ENCODE peak calls at places on chromosome 17, in five cellular contexts. One of them, this sample, is unnamed.

GRCh38 chr17:40551091-40551873 is 14.0 kb downstream of the CCR7 start:
- DNase-seq in DND-41: peak
- DNase-seq in retinal pigment epithelial cell: no peak
- DNase-seq in NB4: peak
- DNase-seq in foreskin fibroblast: peak
- DNase-seq in this sample: peak

GRCh38 chr17:31561469-31562412 is 170.3 kb downstream of the RAB11FIP4 start:
- DNase-seq in retinal pigment epithelial cell: no peak
- DNase-seq in NB4: peak
- DNase-seq in DND-41: no peak
- DNase-seq in foreskin fibroblast: peak
- DNase-seq in this sample: no peak

GRCh38 chr17:33057564-33057963 is 65.9 kb downstream of the SPACA3 start:
- DNase-seq in retinal pigment epithelial cell: no peak
- DNase-seq in DND-41: no peak
- DNase-seq in foreskin fibroblast: no peak
- DNase-seq in NB4: no peak
- DNase-seq in this sample: no peak

GRCh38 chr17:80008383-80008840 is 27.3 kb downstream of the TBC1D16 start:
- DNase-seq in NB4: peak
- DNase-seq in retinal pigment epithelial cell: no peak
- DNase-seq in foreskin fibroblast: peak
- DNase-seq in DND-41: peak
- DNase-seq in this sample: no peak

GRCh38 chr17:37422971-37423625 is 16.4 kb downstream of the TADA2A start:
- DNase-seq in retinal pigment epithelial cell: no peak
- DNase-seq in foreskin fibroblast: no peak
- DNase-seq in DND-41: no peak
- DNase-seq in NB4: no peak
- DNase-seq in this sample: no peak

GRCh38 chr17:76517638-76518038 is 16.4 kb upstream of the RHBDF2 start:
- DNase-seq in foreskin fibroblast: no peak
- DNase-seq in DND-41: no peak
- DNase-seq in retinal pigment epithelial cell: no peak
- DNase-seq in NB4: no peak
- DNase-seq in this sample: no peak

GRCh38 chr17:1029196-1029911 is 32.4 kb downstream of the TIMM22 start:
- DNase-seq in foreskin fibroblast: peak
- DNase-seq in NB4: no peak
- DNase-seq in DND-41: no peak
- DNase-seq in retinal pigment epithelial cell: peak
- DNase-seq in this sample: peak

GRCh38 chr17:79645022-79645776 is 34.3 kb upstream of the RBFOX3 start:
- DNase-seq in DND-41: no peak
- DNase-seq in NB4: no peak
- DNase-seq in foreskin fibroblast: no peak
- DNase-seq in retinal pigment epithelial cell: no peak
- DNase-seq in this sample: no peak

GRCh38 chr17:65583921-65584603 is 22.6 kb upstream of the AXIN2 start:
- DNase-seq in NB4: no peak
- DNase-seq in DND-41: no peak
- DNase-seq in foreskin fibroblast: no peak
- DNase-seq in retinal pigment epithelial cell: no peak
- DNase-seq in this sample: no peak

GRCh38 chr17:27216836-27217235 is 77.1 kb upstream of the WSB1 start:
- DNase-seq in foreskin fibroblast: no peak
- DNase-seq in retinal pigment epithelial cell: no peak
- DNase-seq in NB4: peak
- DNase-seq in DND-41: no peak
- DNase-seq in this sample: no peak

GRCh38 chr17:77019955-77020379 is 120.8 kb upstream of the SEC14L1 start:
- DNase-seq in retinal pigment epithelial cell: peak
- DNase-seq in NB4: peak
- DNase-seq in DND-41: no peak
- DNase-seq in foreskin fibroblast: peak
- DNase-seq in this sample: no peak

GRCh38 chr17:1978396-1978962 is 46.7 kb downstream of the RTN4RL1 start:
- DNase-seq in retinal pigment epithelial cell: no peak
- DNase-seq in foreskin fibroblast: no peak
- DNase-seq in NB4: no peak
- DNase-seq in DND-41: no peak
- DNase-seq in this sample: no peak

GRCh38 chr17:40190197-40191021 is 13.1 kb downstream of the RAPGEFL1 start:
- DNase-seq in foreskin fibroblast: peak
- DNase-seq in DND-41: no peak
- DNase-seq in retinal pigment epithelial cell: no peak
- DNase-seq in NB4: peak
- DNase-seq in this sample: no peak

GRCh38 chr17:77609553-77610517 is 348.7 kb upstream of the TNRC6C start:
- DNase-seq in NB4: peak
- DNase-seq in foreskin fibroblast: peak
- DNase-seq in retinal pigment epithelial cell: no peak
- DNase-seq in DND-41: peak
- DNase-seq in this sample: no peak

GRCh38 chr17:16075949-16076348 is 76.3 kb downstream of the TTC19 start:
- DNase-seq in retinal pigment epithelial cell: no peak
- DNase-seq in foreskin fibroblast: no peak
- DNase-seq in NB4: no peak
- DNase-seq in DND-41: no peak
- DNase-seq in this sample: no peak

GRCh38 chr17:39628655-39629493 is 2.1 kb downstream of the PPP1R1B start:
- DNase-seq in foreskin fibroblast: no peak
- DNase-seq in retinal pigment epithelial cell: no peak
- DNase-seq in DND-41: no peak
- DNase-seq in NB4: no peak
- DNase-seq in this sample: no peak

GRCh38 chr17:77829871-77830799 is 128.4 kb upstream of the TNRC6C start:
- DNase-seq in DND-41: no peak
- DNase-seq in foreskin fibroblast: peak
- DNase-seq in NB4: peak
- DNase-seq in retinal pigment epithelial cell: no peak
- DNase-seq in this sample: no peak

GRCh38 chr17:78252111-78252634 is 20.7 kb downstream of the TMEM235 start:
- DNase-seq in retinal pigment epithelial cell: no peak
- DNase-seq in NB4: no peak
- DNase-seq in DND-41: peak
- DNase-seq in foreskin fibroblast: no peak
- DNase-seq in this sample: no peak

GRCh38 chr17:36527851-36528250 is 6.8 kb downstream of the MYO19 start:
- DNase-seq in DND-41: peak
- DNase-seq in retinal pigment epithelial cell: no peak
- DNase-seq in foreskin fibroblast: no peak
- DNase-seq in NB4: no peak
- DNase-seq in this sample: no peak

GRCh38 chr17:80252871-80253270 is 7.8 kb upstream of the RNF213 start:
- DNase-seq in foreskin fibroblast: peak
- DNase-seq in DND-41: peak
- DNase-seq in NB4: peak
- DNase-seq in retinal pigment epithelial cell: no peak
- DNase-seq in this sample: no peak

GRCh38 chr17:37642706-37643105 is 540 bp downstream of the DDX52 start:
- DNase-seq in retinal pigment epithelial cell: no peak
- DNase-seq in foreskin fibroblast: peak
- DNase-seq in NB4: peak
- DNase-seq in DND-41: no peak
- DNase-seq in this sample: no peak

GRCh38 chr17:66044083-66044482 is 147.8 kb downstream of the CEP112 start:
- DNase-seq in NB4: no peak
- DNase-seq in retinal pigment epithelial cell: no peak
- DNase-seq in DND-41: no peak
- DNase-seq in foreskin fibroblast: no peak
- DNase-seq in this sample: no peak

GRCh38 chr17:14427914-14428639 is 127.2 kb downstream of the HS3ST3B1 start:
- DNase-seq in foreskin fibroblast: no peak
- DNase-seq in DND-41: peak
- DNase-seq in NB4: peak
- DNase-seq in retinal pigment epithelial cell: no peak
- DNase-seq in this sample: no peak

GRCh38 chr17:75400326-75400939 is 5.0 kb downstream of the GRB2 start:
- DNase-seq in DND-41: no peak
- DNase-seq in retinal pigment epithelial cell: no peak
- DNase-seq in foreskin fibroblast: no peak
- DNase-seq in NB4: no peak
- DNase-seq in this sample: no peak

GRCh38 chr17:15456972-15457722 is 10.3 kb downstream of the CDRT4 start:
- DNase-seq in NB4: no peak
- DNase-seq in retinal pigment epithelial cell: peak
- DNase-seq in foreskin fibroblast: peak
- DNase-seq in DND-41: peak
- DNase-seq in this sample: peak

GRCh38 chr17:40291311-40291710 is 3.6 kb downstream of the CDC6 start:
- DNase-seq in DND-41: no peak
- DNase-seq in foreskin fibroblast: no peak
- DNase-seq in NB4: no peak
- DNase-seq in retinal pigment epithelial cell: no peak
- DNase-seq in this sample: no peak

GRCh38 chr17:74474043-74474792 is 7.8 kb downstream of the CD300A start:
- DNase-seq in DND-41: peak
- DNase-seq in NB4: no peak
- DNase-seq in retinal pigment epithelial cell: no peak
- DNase-seq in foreskin fibroblast: no peak
- DNase-seq in this sample: no peak

GRCh38 chr17:80622170-80622466 is 77.5 kb downstream of the RPTOR start:
- DNase-seq in foreskin fibroblast: no peak
- DNase-seq in retinal pigment epithelial cell: no peak
- DNase-seq in DND-41: peak
- DNase-seq in NB4: no peak
- DNase-seq in this sample: no peak

GRCh38 chr17:3744032-3744431 is 20.3 kb downstream of the HASPIN start:
- DNase-seq in NB4: no peak
- DNase-seq in foreskin fibroblast: peak
- DNase-seq in DND-41: no peak
- DNase-seq in retinal pigment epithelial cell: no peak
- DNase-seq in this sample: no peak

GRCh38 chr17:21046215-21046614 is 3.4 kb upstream of the USP22 start:
- DNase-seq in NB4: no peak
- DNase-seq in DND-41: no peak
- DNase-seq in retinal pigment epithelial cell: no peak
- DNase-seq in foreskin fibroblast: no peak
- DNase-seq in this sample: no peak

GRCh38 chr17:21044971-21045370 is 2.2 kb upstream of the USP22 start:
- DNase-seq in NB4: no peak
- DNase-seq in retinal pigment epithelial cell: no peak
- DNase-seq in foreskin fibroblast: no peak
- DNase-seq in DND-41: no peak
- DNase-seq in this sample: no peak

GRCh38 chr17:21041753-21042433 is 918 bp downstream of the USP22 start:
- DNase-seq in foreskin fibroblast: peak
- DNase-seq in retinal pigment epithelial cell: no peak
- DNase-seq in DND-41: peak
- DNase-seq in NB4: peak
- DNase-seq in this sample: no peak

GRCh38 chr17:21042434-21043295 is at the start of gene USP22:
- DNase-seq in foreskin fibroblast: no peak
- DNase-seq in NB4: no peak
- DNase-seq in retinal pigment epithelial cell: no peak
- DNase-seq in DND-41: no peak
- DNase-seq in this sample: no peak

DNA sequence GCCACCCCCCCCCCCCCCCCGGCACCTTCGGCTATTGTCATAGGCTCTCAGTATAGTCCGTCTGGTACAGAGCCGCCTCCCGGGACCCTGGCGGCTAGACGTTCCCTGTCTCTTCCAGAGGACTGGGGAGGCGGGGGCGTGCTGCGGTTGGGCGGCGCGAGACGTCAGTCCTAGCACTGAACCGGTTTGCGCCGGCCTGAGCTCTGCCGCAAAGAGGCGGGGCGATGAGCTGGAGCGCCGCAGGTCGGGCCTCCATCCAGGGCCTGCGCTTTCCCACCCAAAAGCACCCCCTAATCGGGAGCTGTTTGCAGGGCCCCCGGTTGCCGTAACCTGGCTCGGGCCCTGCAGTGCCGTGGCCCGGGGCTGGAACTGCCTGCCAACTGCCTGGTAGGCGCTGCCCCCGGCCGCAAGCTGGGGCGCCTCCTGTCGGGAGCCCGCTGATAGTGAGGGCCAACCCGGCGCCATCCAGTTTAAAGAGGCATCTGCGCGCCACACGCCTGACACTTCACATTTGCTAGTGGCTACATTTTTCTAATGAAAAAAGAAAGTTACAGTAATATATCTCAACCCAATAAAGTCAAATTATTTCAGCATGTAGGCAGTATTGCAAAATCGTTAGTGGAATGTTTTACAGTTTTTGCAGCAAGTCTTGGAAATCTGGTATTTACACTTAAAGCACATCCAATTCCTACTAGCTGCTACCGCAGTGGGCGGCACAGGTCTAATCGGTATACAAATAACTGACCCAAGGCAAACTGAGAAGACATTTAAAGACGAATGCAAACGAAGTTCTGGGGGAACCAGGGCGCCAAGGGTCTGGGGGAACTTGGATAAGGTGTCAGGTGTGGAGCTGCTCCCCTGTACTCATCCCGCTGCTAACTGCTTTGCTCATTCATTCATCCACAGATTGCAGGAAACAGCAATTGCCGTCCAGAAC is 753 bp upstream of the USP22 start:
- DNase-seq in foreskin fibroblast: peak
- DNase-seq in DND-41: peak
- DNase-seq in retinal pigment epithelial cell: peak
- DNase-seq in NB4: peak
- DNase-seq in this sample: peak
- TF ChIP-seq CTCF in foreskin fibroblast: peak
- TF ChIP-seq CTCF in DND-41: peak
- TF ChIP-seq CTCF in retinal pigment epithelial cell: peak
- TF ChIP-seq CTCF in NB4: peak
- TF ChIP-seq CTCF in this sample: peak

GRCh38 chr17:50161911-50162288 is 3.9 kb upstream of the SGCA start:
- DNase-seq in retinal pigment epithelial cell: no peak
- DNase-seq in foreskin fibroblast: no peak
- DNase-seq in NB4: no peak
- DNase-seq in DND-41: no peak
- DNase-seq in this sample: no peak
- H3K4me3 ChIP-seq in retinal pigment epithelial cell: peak
- H3K4me3 ChIP-seq in foreskin fibroblast: peak
- H3K4me3 ChIP-seq in NB4: no peak
- H3K4me3 ChIP-seq in DND-41: peak
- H3K4me3 ChIP-seq in this sample: no peak

DNA sequence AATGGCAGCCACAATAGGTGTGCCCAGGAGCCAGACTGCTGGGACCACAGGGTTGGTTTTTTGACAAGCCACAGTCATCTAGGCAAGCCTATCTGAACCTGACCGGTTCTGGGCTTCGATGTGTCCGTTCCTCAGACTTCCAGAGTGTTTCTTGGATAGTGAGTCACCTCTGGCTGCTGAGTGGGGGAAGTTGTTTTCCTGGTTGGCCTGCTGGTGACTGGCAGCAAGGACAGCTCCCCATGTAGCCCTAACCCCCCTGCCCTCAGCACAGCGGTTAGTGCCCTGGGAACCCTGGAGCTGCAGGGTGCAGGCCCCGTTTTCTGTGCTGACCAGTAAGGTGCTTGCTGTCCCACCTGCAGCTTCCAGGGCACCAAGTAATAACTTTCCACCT is 65.5 kb downstream of the PLD6 start:
- DNase-seq in DND-41: no peak
- DNase-seq in retinal pigment epithelial cell: peak
- DNase-seq in foreskin fibroblast: peak
- DNase-seq in NB4: no peak
- DNase-seq in this sample: no peak
- TF ChIP-seq CTCF in DND-41: no peak
- TF ChIP-seq CTCF in retinal pigment epithelial cell: peak
- TF ChIP-seq CTCF in foreskin fibroblast: peak
- TF ChIP-seq CTCF in NB4: no peak
- TF ChIP-seq CTCF in this sample: peak

GRCh38 chr17:58416937-58417299 is 416 bp downstream of the RNF43 start:
- DNase-seq in retinal pigment epithelial cell: no peak
- DNase-seq in foreskin fibroblast: no peak
- DNase-seq in DND-41: no peak
- DNase-seq in NB4: no peak
- DNase-seq in this sample: no peak
- H3K4me3 ChIP-seq in retinal pigment epithelial cell: no peak
- H3K4me3 ChIP-seq in foreskin fibroblast: no peak
- H3K4me3 ChIP-seq in DND-41: no peak
- H3K4me3 ChIP-seq in NB4: no peak
- H3K4me3 ChIP-seq in this sample: no peak